ENCODE peak calls at places on chromosome 19, in six cellular contexts. X, O, D, L, Y and M are unnamed samples.

GRCh38 chr19:48424694-48425219 is 21.0 kb upstream of the GRWD1 start:
- DNase-seq in X (peak), O (no peak), D (peak), L (peak), Y (no peak), M (no peak)

GRCh38 chr19:50717891-50718254 is 1.7 kb downstream of the SHANK1 start:
- DNase-seq in X (peak), O (no peak), D (no peak), L (no peak), Y (peak), M (peak)

GRCh38 chr19:47541507-47541906 is 26.6 kb upstream of the NAPA start:
- DNase-seq in X (no peak), O (no peak), D (no peak), L (no peak), Y (no peak), M (no peak)

GRCh38 chr19:49564616-49565045 is 15.7 kb downstream of the NOSIP start:
- DNase-seq in X (no peak), O (no peak), D (no peak), L (no peak), Y (no peak), M (no peak)

GRCh38 chr19:55165952-55166529 is 372 bp downstream of the DNAAF3 start:
- DNase-seq in X (peak), O (peak), D (peak), L (peak), Y (peak), M (peak)

GRCh38 chr19:29370276-29370675 is 155.5 kb upstream of the VSTM2B start:
- DNase-seq in X (no peak), O (no peak), D (no peak), L (no peak), Y (no peak), M (no peak)

GRCh38 chr19:57708641-57709354 is at the start of gene ZNF154:
- DNase-seq in X (peak), O (peak), D (no peak), L (peak), Y (no peak), M (peak)

GRCh38 chr19:29665826-29666633 is 769 bp downstream of the PLEKHF1 start:
- DNase-seq in X (peak), O (peak), D (peak), L (peak), Y (peak), M (peak)

GRCh38 chr19:18768046-18768771 is 22.9 kb downstream of the COMP start:
- DNase-seq in X (peak), O (no peak), D (no peak), L (no peak), Y (peak), M (no peak)

GRCh38 chr19:49362926-49363264 is 679 bp upstream of the TEAD2 start:
- DNase-seq in X (no peak), O (peak), D (no peak), L (peak), Y (peak), M (no peak)

GRCh38 chr19:57559008-57559403 is 657 bp downstream of the ZNF550 start:
- DNase-seq in X (peak), O (peak), D (peak), L (peak), Y (peak), M (peak)

GRCh38 chr19:49800771-49801170 is 12.3 kb downstream of the FUZ start:
- DNase-seq in X (no peak), O (no peak), D (no peak), L (no peak), Y (no peak), M (no peak)

GRCh38 chr19:14775855-14776254 is 2.5 kb downstream of the ADGRE2 start:
- DNase-seq in X (peak), O (no peak), D (no peak), L (no peak), Y (no peak), M (no peak)

GRCh38 chr19:11092181-11092538 is 2.9 kb downstream of the LDLR start:
- DNase-seq in X (no peak), O (no peak), D (peak), L (peak), Y (no peak), M (no peak)

GRCh38 chr19:50315773-50316448 is 13.3 kb downstream of the KCNC3 start:
- DNase-seq in X (peak), O (no peak), D (no peak), L (peak), Y (peak), M (peak)

GRCh38 chr19:11963566-11964355 is 1.1 kb upstream of the ZNF763 start:
- DNase-seq in X (peak), O (peak), D (peak), L (peak), Y (peak), M (peak)

GRCh38 chr19:55673889-55674288 is 1.1 kb upstream of the EPN1 start:
- DNase-seq in X (no peak), O (no peak), D (no peak), L (no peak), Y (no peak), M (no peak)

GRCh38 chr19:49513746-49514118 is 1.3 kb downstream of the FCGRT start:
- DNase-seq in X (no peak), O (no peak), D (no peak), L (no peak), Y (peak), M (no peak)

GRCh38 chr19:54606891-54607781 is 13.7 kb downstream of the LILRA1 start:
- DNase-seq in X (no peak), O (no peak), D (no peak), L (no peak), Y (no peak), M (no peak)

GRCh38 chr19:47512183-47512947 is 2.5 kb downstream of the NAPA start:
- DNase-seq in X (no peak), O (peak), D (peak), L (peak), Y (no peak), M (no peak)

GRCh38 chr19:51422053-51422448 is 4.6 kb upstream of the SIGLEC10 start:
- DNase-seq in X (peak), O (peak), D (peak), L (peak), Y (peak), M (peak)

GRCh38 chr19:49019242-49019932 is 2.5 kb upstream of the LHB start:
- DNase-seq in X (peak), O (peak), D (peak), L (peak), Y (peak), M (peak)

GRCh38 chr19:10418281-10419199 is 1.8 kb upstream of the PDE4A start:
- DNase-seq in X (peak), O (peak), D (no peak), L (peak), Y (peak), M (peak)

GRCh38 chr19:12749938-12750521 is 1.6 kb upstream of the BEST2 start:
- DNase-seq in X (peak), O (no peak), D (peak), L (peak), Y (peak), M (no peak)

GRCh38 chr19:53355739-53356138 is 9.8 kb upstream of the ZNF525 start:
- DNase-seq in X (no peak), O (no peak), D (no peak), L (no peak), Y (no peak), M (no peak)

GRCh38 chr19:23771761-23772667 is 13.3 kb upstream of the ZNF681 start:
- DNase-seq in X (no peak), O (no peak), D (peak), L (no peak), Y (no peak), M (no peak)

GRCh38 chr19:19138110-19138981 is at the start of gene TMEM161A:
- DNase-seq in X (peak), O (peak), D (peak), L (peak), Y (peak), M (peak)

GRCh38 chr19:2329162-2329505 is 650 bp downstream of the SPPL2B start:
- DNase-seq in X (no peak), O (no peak), D (no peak), L (peak), Y (peak), M (no peak)

GRCh38 chr19:12603714-12604113 is 6.9 kb downstream of the ZNF490 start:
- DNase-seq in X (no peak), O (no peak), D (no peak), L (no peak), Y (no peak), M (no peak)

GRCh38 chr19:55652311-55653078 is 2.3 kb upstream of the U2AF2 start:
- DNase-seq in X (peak), O (no peak), D (no peak), L (no peak), Y (no peak), M (no peak)

GRCh38 chr19:27966390-27966816 is 1246.5 kb downstream of the UQCRFS1 start:
- DNase-seq in X (peak), O (peak), D (peak), L (peak), Y (peak), M (peak)

DNA sequence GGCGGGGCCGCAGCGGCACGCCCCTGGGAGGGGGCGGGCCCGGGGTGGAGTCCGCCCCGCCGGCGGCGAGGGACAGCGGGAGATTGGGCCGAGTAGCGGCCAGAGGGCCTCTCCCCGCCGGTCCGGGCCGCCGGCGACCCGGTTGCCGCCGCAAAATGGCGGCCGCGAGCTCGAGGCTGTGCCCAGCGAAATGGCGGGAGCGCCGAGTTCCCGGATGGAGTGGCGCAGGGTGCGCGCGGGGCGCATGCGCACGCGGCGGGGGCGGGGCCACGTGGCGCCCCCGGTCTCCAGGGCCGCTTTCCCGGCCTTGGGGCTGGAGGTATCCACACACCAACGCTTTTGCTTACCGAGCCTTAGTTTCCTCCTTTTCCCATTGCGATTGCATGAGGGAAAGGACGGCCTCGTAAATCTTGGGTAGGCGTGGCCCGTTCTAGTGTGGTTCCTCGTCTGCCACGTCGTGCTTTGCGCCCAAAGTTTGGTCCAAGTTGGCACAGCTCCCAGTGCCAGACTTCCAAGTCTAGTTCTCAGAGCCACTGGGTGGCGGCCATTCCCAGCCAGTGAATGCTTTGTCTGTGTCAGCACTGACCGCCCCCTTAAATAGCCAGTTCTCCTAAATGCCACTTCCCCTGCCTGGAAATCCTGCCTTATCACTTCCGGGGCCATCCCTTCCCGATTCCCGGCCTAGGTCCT is 491 bp downstream of the CIRBP start:
- DNase-seq in X (peak), O (peak), D (peak), L (peak), Y (peak), M (peak)
- TF ChIP-seq EZH2phosphoT487 in X (no peak), O (no peak), D (no peak), L (no peak), Y (no peak), M (no peak)

DNA sequence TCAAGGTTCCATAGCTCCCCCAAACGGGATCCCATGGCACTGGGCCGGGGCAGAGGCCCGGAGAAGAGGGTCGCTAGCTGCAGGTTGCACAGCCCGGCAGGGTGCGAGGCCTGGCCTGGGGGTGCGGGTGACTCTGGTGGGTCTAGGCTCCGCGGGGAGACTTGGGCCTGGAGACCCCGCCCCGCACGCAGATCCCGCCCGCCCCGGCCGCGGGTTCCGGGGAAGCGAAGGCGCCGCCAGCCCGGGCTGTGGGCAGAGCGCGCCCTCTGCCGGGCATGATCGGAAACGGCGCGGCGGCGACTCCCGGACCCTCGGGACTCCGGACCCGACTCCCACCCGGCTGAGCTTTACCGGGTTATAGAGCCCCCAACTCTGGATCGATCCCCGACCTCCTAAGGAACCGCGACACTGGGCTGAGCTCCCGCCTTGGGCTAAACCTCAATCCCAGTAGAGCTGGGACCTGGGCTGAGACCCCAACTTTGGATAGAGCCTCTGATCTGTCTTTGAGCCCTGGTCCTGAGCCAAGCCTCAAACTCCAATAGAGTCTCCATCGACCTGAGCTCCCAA is 3.1 kb upstream of the TNFAIP8L1 start:
- DNase-seq in X (peak), O (peak), D (peak), L (peak), Y (peak), M (peak)
- TF ChIP-seq EZH2phosphoT487 in X (no peak), O (no peak), D (no peak), L (no peak), Y (no peak), M (no peak)

DNA sequence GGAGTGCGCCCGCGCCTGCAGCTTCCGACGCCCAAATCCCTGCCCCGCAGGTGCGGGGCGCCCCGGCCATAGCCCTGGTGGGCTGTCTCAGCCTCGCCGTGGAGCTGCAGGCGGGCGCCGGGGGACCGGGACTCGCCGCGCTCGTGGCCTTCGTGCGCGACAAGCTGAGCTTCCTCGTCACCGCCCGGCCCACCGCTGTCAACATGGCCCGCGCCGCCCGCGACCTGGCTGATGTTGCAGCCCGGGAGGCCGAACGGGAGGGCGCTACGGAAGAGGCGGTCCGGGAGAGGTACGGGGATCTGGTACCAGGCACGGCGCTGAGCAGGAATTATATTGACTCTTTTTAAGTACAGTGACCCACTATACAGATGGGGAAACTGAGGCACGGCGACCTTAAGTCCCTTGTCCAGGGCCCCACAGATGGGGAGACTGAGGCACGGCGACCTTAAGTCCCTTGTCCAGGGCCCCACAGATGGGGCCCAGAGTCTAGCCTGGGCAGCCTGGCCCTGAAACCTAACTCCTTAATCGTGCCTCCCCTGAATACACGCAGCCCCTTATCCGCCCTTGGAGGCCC is 586 bp downstream of the MRI1 start:
- DNase-seq in X (peak), O (peak), D (peak), L (peak), Y (peak), M (peak)
- TF ChIP-seq EZH2phosphoT487 in X (no peak), O (no peak), D (no peak), L (no peak), Y (no peak), M (no peak)

DNA sequence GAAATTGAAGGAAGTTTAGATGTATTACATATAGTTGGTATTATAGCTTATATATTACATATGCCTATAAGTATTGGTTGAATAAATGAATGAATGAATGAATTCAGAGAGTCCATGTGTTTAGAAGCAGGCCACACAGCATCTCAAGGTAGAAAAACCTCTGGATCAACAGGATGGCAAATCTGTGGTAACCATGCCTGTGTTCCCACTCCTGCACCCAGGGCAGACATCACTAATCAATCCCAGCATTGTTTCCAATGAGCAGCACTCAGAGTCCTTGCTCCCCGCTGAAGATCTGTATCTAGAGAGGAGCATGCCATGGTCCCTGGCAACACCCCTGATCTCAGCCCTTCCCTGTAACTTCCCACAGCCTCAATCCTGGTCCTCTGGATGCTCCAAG is 944 bp downstream of the CEACAM19 start:
- DNase-seq in X (no peak), O (no peak), D (no peak), L (no peak), Y (no peak), M (no peak)
- TF ChIP-seq EZH2phosphoT487 in X (no peak), O (no peak), D (no peak), L (no peak), Y (no peak), M (no peak)

GRCh38 chr19:21604351-21604926 is 99.0 kb downstream of the ZNF429 start:
- DNase-seq in X (peak), O (no peak), D (peak), L (peak), Y (no peak), M (peak)
- TF ChIP-seq EZH2phosphoT487 in X (no peak), O (no peak), D (no peak), L (no peak), Y (no peak), M (no peak)

GRCh38 chr19:6767357-6768235 is at the start of gene SH2D3A:
- DNase-seq in X (peak), O (peak), D (peak), L (peak), Y (peak), M (peak)
- TF ChIP-seq EZH2phosphoT487 in X (no peak), O (no peak), D (no peak), L (no peak), Y (no peak), M (no peak)

GRCh38 chr19:38653028-38653571 is 5.7 kb downstream of the ACTN4 start:
- DNase-seq in X (no peak), O (peak), D (no peak), L (peak), Y (no peak), M (no peak)
- TF ChIP-seq EZH2phosphoT487 in X (no peak), O (no peak), D (no peak), L (no peak), Y (no peak), M (no peak)